ENCODE peak calls at places on chromosomes 2 and 18, in six cellular contexts. Z, D, O, A, I and M are unnamed samples.

GRCh38 chr2:214774108-214774507 is 35.4 kb downstream of the BARD1 start:
- DNase-seq in D (peak), I (no peak), A (no peak), O (no peak), Z (no peak), M (peak)

GRCh38 chr2:237724811-237725478 is 73.6 kb upstream of the RBM44 start:
- DNase-seq in Z (peak), D (no peak), I (no peak), A (no peak), O (no peak), M (no peak)

GRCh38 chr2:169767243-169767888 is 31.3 kb upstream of the SSB start:
- DNase-seq in I (no peak), D (peak), O (peak), Z (peak), A (no peak), M (peak)

GRCh38 chr18:37502036-37502435 is 63.6 kb downstream of the CELF4 start:
- DNase-seq in I (no peak), A (no peak), O (no peak), D (no peak), Z (no peak), M (no peak)

GRCh38 chr2:148130571-148130970 is 109.7 kb downstream of the MBD5 start:
- DNase-seq in I (no peak), O (no peak), A (no peak), D (peak), Z (no peak), M (peak)

GRCh38 chr2:20465716-20466391 is 19.0 kb downstream of the RHOB start:
- DNase-seq in O (no peak), Z (peak), D (no peak), I (no peak), A (no peak), M (peak)

GRCh38 chr2:169006665-169007064 is 24.5 kb downstream of the ABCB11 start:
- DNase-seq in D (no peak), A (no peak), I (no peak), O (no peak), Z (no peak), M (no peak)

GRCh38 chr2:221347471-221347870 is 224.6 kb downstream of the EPHA4 start:
- DNase-seq in I (no peak), O (peak), D (peak), Z (no peak), A (no peak), M (peak)

GRCh38 chr18:80009661-80010550 is 21.5 kb upstream of the TXNL4A start:
- DNase-seq in Z (peak), I (no peak), D (peak), A (no peak), O (peak), M (peak)

GRCh38 chr2:20747317-20747716 is 75.6 kb downstream of the LDAH start:
- DNase-seq in O (no peak), A (no peak), Z (no peak), D (peak), I (no peak), M (no peak)

GRCh38 chr2:179837408-179837807 is 24.0 kb downstream of the ZNF385B start:
- DNase-seq in I (no peak), Z (no peak), O (peak), D (peak), A (no peak), M (peak)